ENCODE peak calls at places on chromosomes 16 and 17, in seven cellular contexts. V, H, Q, T, A, Z and P are unnamed samples.

GRCh38 chr17:49260011-49260921 is 29.7 kb upstream of the PHOSPHO1 start:
- DNase-seq in V (peak), H (peak), Q (peak), T (peak), A (peak), Z (peak), P (peak)

GRCh38 chr16:89364603-89365002 is 125.8 kb downstream of the ANKRD11 start:
- DNase-seq in V (peak), H (no peak), Q (no peak), T (no peak), A (peak), Z (no peak), P (no peak)

GRCh38 chr17:56594528-56595418 is 1.3 kb downstream of the NOG start:
- DNase-seq in V (peak), H (peak), Q (peak), T (peak), A (peak), Z (peak), P (peak)

GRCh38 chr16:49466529-49466831 is 92.9 kb downstream of the C16orf78 start:
- DNase-seq in V (no peak), H (peak), Q (no peak), T (no peak), A (no peak), Z (no peak), P (peak)

GRCh38 chr16:4790261-4790660 is 2.1 kb upstream of the SEPTIN12 start:
- DNase-seq in V (no peak), H (no peak), Q (no peak), T (no peak), A (no peak), Z (peak), P (no peak)

GRCh38 chr16:57787519-57787905 is 14.8 kb downstream of the KIFC3 start:
- DNase-seq in V (no peak), H (no peak), Q (no peak), T (no peak), A (no peak), Z (no peak), P (no peak)

GRCh38 chr17:38898812-38899348 is 26.5 kb upstream of the LASP1NB start:
- DNase-seq in V (no peak), H (no peak), Q (no peak), T (no peak), A (no peak), Z (no peak), P (no peak)

GRCh38 chr17:17062866-17063265 is 20.6 kb downstream of the MPRIP start:
- DNase-seq in V (no peak), H (no peak), Q (no peak), T (no peak), A (no peak), Z (no peak), P (peak)

GRCh38 chr17:82981141-82981540 is 98.3 kb upstream of the METRNL start:
- DNase-seq in V (no peak), H (no peak), Q (no peak), T (no peak), A (no peak), Z (no peak), P (no peak)

GRCh38 chr16:3138342-3138741 is 3.5 kb downstream of the ZNF213 start:
- DNase-seq in V (no peak), H (no peak), Q (no peak), T (no peak), A (no peak), Z (no peak), P (no peak)

GRCh38 chr16:74455619-74456289 is 34.5 kb upstream of the CLEC18B start:
- DNase-seq in V (peak), H (no peak), Q (no peak), T (no peak), A (peak), Z (no peak), P (no peak)

GRCh38 chr16:90018297-90019200 is 707 bp downstream of the DBNDD1 start:
- DNase-seq in V (no peak), H (peak), Q (no peak), T (peak), A (no peak), Z (peak), P (peak)

GRCh38 chr16:64773184-64773583 is 348.7 kb downstream of the CDH11 start:
- DNase-seq in V (no peak), H (no peak), Q (no peak), T (no peak), A (no peak), Z (peak), P (no peak)

GRCh38 chr17:82874011-82874835 is 34.4 kb upstream of the ZNF750 start:
- DNase-seq in V (no peak), H (no peak), Q (no peak), T (no peak), A (no peak), Z (peak), P (no peak)

GRCh38 chr17:64732336-64733006 is 70.4 kb upstream of the SMURF2 start:
- DNase-seq in V (peak), H (no peak), Q (no peak), T (no peak), A (peak), Z (no peak), P (no peak)

GRCh38 chr17:30831257-30831656 is 509 bp upstream of the ATAD5 start:
- DNase-seq in V (peak), H (no peak), Q (no peak), T (peak), A (no peak), Z (peak), P (peak)

GRCh38 chr17:34318474-34318873 is 761 bp upstream of the CCL8 start:
- DNase-seq in V (no peak), H (peak), Q (no peak), T (peak), A (no peak), Z (no peak), P (peak)

GRCh38 chr17:78168906-78169793 is 769 bp downstream of the SYNGR2 start:
- DNase-seq in V (peak), H (peak), Q (no peak), T (peak), A (peak), Z (peak), P (peak)

GRCh38 chr16:8798174-8798527 is 512 bp downstream of the PMM2 start:
- DNase-seq in V (peak), H (no peak), Q (no peak), T (peak), A (no peak), Z (peak), P (no peak)

DNA sequence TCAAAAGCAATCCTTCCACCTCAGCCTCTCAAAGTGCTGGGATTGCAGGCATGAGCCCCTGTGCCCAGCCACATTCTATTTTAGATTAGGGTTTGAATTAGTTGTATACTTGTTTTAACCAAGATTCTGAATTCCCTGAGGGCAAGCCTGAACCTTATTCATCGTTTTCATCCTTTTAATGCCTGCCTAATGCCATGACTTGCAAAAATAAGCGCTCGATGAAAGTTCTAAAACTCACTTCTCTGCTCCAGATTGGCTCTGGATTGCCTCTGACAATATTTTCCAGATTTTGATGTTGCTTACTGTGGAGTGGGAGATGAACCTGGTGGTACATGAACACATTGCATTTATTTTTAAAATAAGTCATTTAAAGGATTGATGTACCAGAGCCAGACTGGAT is 90.9 kb upstream of the CACNG3 start:
- DNase-seq in V (no peak), H (no peak), Q (no peak), T (no peak), A (no peak), Z (no peak), P (no peak)
- H2AK5ac ChIP-seq in V (no peak), H (no peak), Q (no peak), T (no peak), A (no peak), Z (no peak), P (no peak)

DNA sequence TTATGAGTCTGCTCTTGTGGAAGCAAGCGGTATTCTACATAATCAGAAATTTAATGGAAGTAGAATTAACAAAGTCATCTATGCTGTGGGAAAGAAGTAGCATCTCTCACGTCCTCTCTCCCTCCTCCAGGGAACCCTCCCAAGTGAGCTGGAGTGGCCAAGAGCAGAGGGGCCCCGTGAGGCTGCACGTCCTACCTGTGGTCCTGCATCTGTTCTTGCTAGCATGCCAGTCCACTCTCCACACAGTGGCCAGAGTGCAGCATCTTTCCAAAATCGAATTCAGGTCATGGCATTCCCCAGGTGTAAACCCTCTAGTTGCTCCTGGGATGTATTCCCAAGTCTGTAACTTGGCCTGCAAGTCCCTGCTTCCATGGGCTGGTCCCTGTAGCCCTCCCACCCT is 10.1 kb downstream of the KIAA0513 start:
- DNase-seq in V (no peak), H (no peak), Q (no peak), T (no peak), A (no peak), Z (no peak), P (no peak)
- H2AK5ac ChIP-seq in V (peak), H (no peak), Q (no peak), T (no peak), A (no peak), Z (no peak), P (no peak)

GRCh38 chr16:77995843-77996455 is 26.4 kb upstream of the CLEC3A start:
- DNase-seq in V (no peak), H (no peak), Q (no peak), T (no peak), A (no peak), Z (no peak), P (peak)

GRCh38 chr16:77993111-77993571 is 29.2 kb upstream of the CLEC3A start:
- DNase-seq in V (peak), H (no peak), Q (no peak), T (peak), A (peak), Z (peak), P (peak)

GRCh38 chr16:77993586-77993985 is 28.8 kb upstream of the CLEC3A start:
- DNase-seq in V (peak), H (no peak), Q (no peak), T (peak), A (peak), Z (peak), P (no peak)

GRCh38 chr16:77987772-77988171 is 34.6 kb upstream of the CLEC3A start:
- DNase-seq in V (no peak), H (no peak), Q (no peak), T (no peak), A (no peak), Z (no peak), P (no peak)

DNA sequence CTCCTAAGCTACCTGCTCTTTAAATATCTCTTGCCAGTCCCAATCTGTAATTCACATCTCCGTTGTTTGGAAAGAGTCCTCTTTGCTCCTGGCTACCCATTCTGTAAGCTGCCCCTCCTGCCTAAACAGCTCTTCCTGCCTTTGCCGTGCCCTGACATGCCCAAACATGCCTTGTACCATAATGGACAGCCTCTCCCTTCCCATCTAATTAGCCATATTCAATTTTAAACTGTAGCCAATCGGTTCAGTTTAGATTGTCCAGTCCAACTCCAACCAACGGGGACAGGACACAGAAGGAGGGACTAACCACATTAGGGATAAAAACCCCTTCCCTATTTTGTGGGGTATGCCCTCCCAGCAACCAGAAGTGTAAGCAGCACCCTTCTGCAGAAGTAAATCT is 30.6 kb upstream of the CLEC3A start:
- DNase-seq in V (no peak), H (no peak), Q (no peak), T (peak), A (no peak), Z (no peak), P (peak)
- H2AK5ac ChIP-seq in V (no peak), H (peak), Q (no peak), T (peak), A (no peak), Z (peak), P (no peak)

GRCh38 chr16:29904947-29905346 is 4.7 kb downstream of the ASPHD1 start:
- DNase-seq in V (no peak), H (no peak), Q (no peak), T (no peak), A (no peak), Z (no peak), P (no peak)
- H2AK5ac ChIP-seq in V (no peak), H (no peak), Q (no peak), T (no peak), A (no peak), Z (no peak), P (no peak)

GRCh38 chr17:70134777-70135176 is 34.6 kb upstream of the KCNJ2 start:
- DNase-seq in V (no peak), H (no peak), Q (no peak), T (no peak), A (no peak), Z (no peak), P (no peak)
- H2AK5ac ChIP-seq in V (no peak), H (no peak), Q (no peak), T (no peak), A (no peak), Z (no peak), P (no peak)

GRCh38 chr16:12976936-12977335 is 75.5 kb downstream of the SHISA9 start:
- DNase-seq in V (no peak), H (no peak), Q (peak), T (no peak), A (no peak), Z (no peak), P (no peak)

GRCh38 chr16:12972246-12972645 is 70.8 kb downstream of the SHISA9 start:
- DNase-seq in V (no peak), H (no peak), Q (no peak), T (no peak), A (no peak), Z (no peak), P (no peak)

GRCh38 chr16:12976491-12976890 is 75.1 kb downstream of the SHISA9 start:
- DNase-seq in V (no peak), H (no peak), Q (no peak), T (no peak), A (no peak), Z (no peak), P (no peak)

GRCh38 chr16:12975766-12976165 is 74.4 kb downstream of the SHISA9 start:
- DNase-seq in V (no peak), H (no peak), Q (no peak), T (no peak), A (no peak), Z (no peak), P (no peak)

DNA sequence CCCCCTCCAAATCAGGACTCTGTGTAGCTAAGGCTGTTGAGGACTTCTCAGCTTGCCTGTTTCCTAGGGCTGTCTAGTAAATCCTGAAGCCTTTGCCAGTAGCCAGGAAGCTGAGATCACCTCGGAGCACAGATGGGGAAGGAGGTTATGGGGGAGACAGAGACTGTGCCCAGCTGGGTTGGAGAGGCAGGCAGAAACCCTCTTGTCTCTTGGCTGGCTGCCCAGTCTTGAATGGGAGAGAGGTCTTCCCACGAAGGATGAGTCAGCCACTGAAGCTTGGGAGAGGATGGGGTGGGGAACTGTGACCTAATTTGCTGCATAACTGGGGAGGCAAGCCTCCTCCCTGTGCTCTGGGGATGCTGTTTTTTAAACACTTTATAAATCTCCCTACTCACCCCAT is 69.8 kb downstream of the SHISA9 start:
- DNase-seq in V (no peak), H (no peak), Q (no peak), T (peak), A (no peak), Z (no peak), P (no peak)
- H2AK5ac ChIP-seq in V (no peak), H (no peak), Q (no peak), T (no peak), A (no peak), Z (no peak), P (no peak)

DNA sequence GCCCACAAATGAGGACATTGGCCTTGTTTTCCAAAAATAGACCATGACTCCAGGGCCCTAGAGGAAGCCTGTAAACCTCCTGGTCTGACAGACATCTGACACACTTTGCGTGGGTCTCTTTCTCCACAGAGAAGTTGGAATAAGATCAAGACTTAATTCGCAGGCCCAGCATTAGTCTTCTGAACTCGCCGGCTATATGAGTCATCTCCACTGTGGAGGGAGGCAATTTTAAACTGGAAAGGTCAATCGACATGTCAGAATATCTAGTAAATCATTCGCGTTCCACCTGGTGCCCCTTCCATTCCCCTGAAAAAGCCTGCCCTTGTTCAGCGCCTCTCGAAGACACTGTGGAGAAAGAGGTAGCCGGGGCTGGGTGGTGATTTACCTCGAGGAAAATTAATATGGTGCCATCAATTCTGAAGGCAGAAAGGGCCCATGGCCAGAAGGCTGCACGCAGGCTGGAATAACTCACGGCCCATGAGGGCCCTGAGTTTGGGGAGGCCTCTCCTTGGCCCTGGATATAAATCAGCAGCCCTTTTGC is 140.2 kb downstream of the CLEC16A start:
- DNase-seq in V (peak), H (no peak), Q (no peak), T (no peak), A (peak), Z (no peak), P (no peak)
- H2AK5ac ChIP-seq in V (peak), H (no peak), Q (no peak), T (no peak), A (peak), Z (peak), P (no peak)

DNA sequence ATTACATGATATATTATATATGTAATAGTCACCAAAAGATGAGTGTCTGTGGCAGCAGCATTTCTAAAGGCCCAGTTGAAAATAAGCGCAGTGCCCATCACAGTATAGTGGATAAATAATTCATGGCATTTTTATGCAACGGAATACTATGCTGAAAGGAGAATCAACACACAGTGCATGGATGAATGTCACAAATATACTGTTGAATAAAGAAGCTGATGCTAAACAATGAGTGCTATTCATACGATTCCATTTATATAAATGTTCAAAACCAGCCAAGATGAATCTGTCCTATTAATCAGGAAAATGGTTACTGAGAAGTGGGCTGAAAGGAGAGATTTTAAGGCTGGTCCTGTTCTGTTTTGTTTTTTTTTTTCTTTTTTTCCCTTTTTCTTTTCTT is 61.6 kb downstream of the HSD17B2 start:
- DNase-seq in V (no peak), H (no peak), Q (no peak), T (no peak), A (no peak), Z (no peak), P (no peak)
- H2AK5ac ChIP-seq in V (no peak), H (no peak), Q (no peak), T (no peak), A (no peak), Z (no peak), P (no peak)

DNA sequence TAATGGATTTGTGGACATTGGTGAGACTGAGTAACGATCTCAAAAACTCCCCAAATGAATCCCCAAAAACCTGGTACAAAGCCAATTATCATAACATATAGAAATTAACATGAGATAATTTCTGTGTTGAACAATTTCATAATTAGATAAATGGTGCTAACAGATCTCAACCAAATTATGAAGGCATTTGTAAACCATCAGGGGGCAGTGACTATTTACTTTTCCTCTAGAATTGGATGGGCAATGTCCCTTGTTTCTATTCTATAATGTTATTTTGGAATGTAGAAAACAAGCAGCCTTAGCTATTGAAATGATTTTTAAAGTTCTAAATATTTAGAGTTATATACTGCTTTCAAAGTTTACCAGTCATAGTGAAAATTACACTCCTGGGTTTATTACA is 57.8 kb downstream of the MYH10 start:
- DNase-seq in V (no peak), H (no peak), Q (no peak), T (no peak), A (peak), Z (peak), P (no peak)
- H2AK5ac ChIP-seq in V (no peak), H (no peak), Q (no peak), T (no peak), A (no peak), Z (no peak), P (no peak)